ENCODE peak calls at places on chromosomes 5 and 9, in four cellular contexts. Z, L, D and S are unnamed samples.

GRCh38 chr9:982660-983240 is 6.3 kb downstream of the DMRT3 start:
- DNase-seq in L (no peak), D (no peak), Z (no peak), S (no peak)

GRCh38 chr9:95876595-95876994 is 1.1 kb downstream of the ERCC6L2 start:
- DNase-seq in Z (no peak), D (no peak), L (no peak), S (no peak)

GRCh38 chr9:77820293-77820954 is 172.3 kb upstream of the GNA14 start:
- DNase-seq in Z (peak), L (no peak), D (no peak), S (peak)

GRCh38 chr5:146291421-146292074 is 47.1 kb upstream of the POU4F3 start:
- DNase-seq in Z (peak), D (peak), L (no peak), S (peak)

GRCh38 chr9:2479056-2479565 is 142.5 kb upstream of the VLDLR start:
- DNase-seq in L (no peak), Z (no peak), D (no peak), S (no peak)

GRCh38 chr9:107896544-107896943 is 407.0 kb upstream of the KLF4 start:
- DNase-seq in D (no peak), L (no peak), Z (no peak), S (no peak)

GRCh38 chr9:124282442-124283231 is 24.9 kb downstream of the NEK6 start:
- DNase-seq in L (no peak), D (no peak), Z (peak), S (peak)

GRCh38 chr5:150317048-150318003 is 14.6 kb upstream of the ARSI start:
- DNase-seq in D (no peak), Z (peak), L (no peak), S (peak)

GRCh38 chr9:37414503-37414943 is 8.0 kb upstream of the GRHPR start:
- DNase-seq in D (peak), Z (no peak), L (no peak), S (no peak)

GRCh38 chr5:683619-684481 is 9.3 kb downstream of the TPPP start:
- DNase-seq in L (no peak), Z (no peak), D (no peak), S (no peak)

GRCh38 chr5:88669314-88669713 is 213.7 kb downstream of the MEF2C start:
- DNase-seq in D (no peak), Z (no peak), L (no peak), S (no peak)

GRCh38 chr9:96187108-96187695 is 114.8 kb downstream of the HSD17B3 start:
- DNase-seq in L (no peak), Z (no peak), D (peak), S (no peak)

GRCh38 chr9:91856419-91856818 is 93.6 kb downstream of the ROR2 start:
- DNase-seq in L (no peak), D (no peak), Z (no peak), S (no peak)

GRCh38 chr5:112329429-112330090 is 89.5 kb downstream of the EPB41L4A start:
- DNase-seq in Z (no peak), L (no peak), D (peak), S (no peak)

GRCh38 chr9:137784046-137784445 is 93.5 kb upstream of the CACNA1B start:
- DNase-seq in D (no peak), Z (peak), L (no peak), S (no peak)

GRCh38 chr9:75239176-75239575 is 150.9 kb downstream of the OSTF1 start:
- DNase-seq in Z (peak), D (no peak), L (no peak), S (peak)

GRCh38 chr9:113274474-113275146 is 762 bp downstream of the CDC26 start:
- DNase-seq in Z (peak), D (peak), L (no peak), S (peak)

GRCh38 chr5:140391732-140392131 is 9.9 kb upstream of the ANKHD1 start:
- DNase-seq in D (no peak), Z (no peak), L (no peak), S (no peak)

GRCh38 chr9:127572961-127573727 is 38.9 kb upstream of the STXBP1 start:
- DNase-seq in L (no peak), D (no peak), Z (peak), S (peak)

GRCh38 chr9:89349607-89350006 is 31.3 kb downstream of the SECISBP2 start:
- DNase-seq in L (no peak), D (no peak), Z (no peak), S (no peak)

GRCh38 chr9:4596165-4596922 is 65.8 kb upstream of the PLPP6 start:
- DNase-seq in L (peak), Z (peak), D (peak), S (no peak)

GRCh38 chr9:136747161-136748060 is 914 bp downstream of the LCN6 start:
- DNase-seq in D (no peak), L (no peak), Z (no peak), S (no peak)

GRCh38 chr9:126095546-126096190 is 231.0 kb upstream of the MVB12B start:
- DNase-seq in D (no peak), Z (no peak), L (no peak), S (no peak)

GRCh38 chr5:154482528-154483449 is 4.8 kb upstream of the HAND1 start:
- DNase-seq in D (peak), Z (no peak), L (no peak), S (no peak)

GRCh38 chr9:35847786-35848185 is 18.8 kb downstream of the TMEM8B start:
- DNase-seq in D (no peak), Z (peak), L (no peak), S (no peak)
- H3K4me3 ChIP-seq in D (no peak), Z (no peak), L (no peak), S (no peak)

GRCh38 chr9:70406446-70406862 is 8.0 kb downstream of the KLF9 start:
- DNase-seq in D (peak), Z (peak), L (no peak), S (peak)
- H3K4me3 ChIP-seq in D (no peak), Z (no peak), L (peak), S (peak)

GRCh38 chr9:100206899-100207298 is 107.9 kb downstream of the INVS start:
- DNase-seq in L (no peak), Z (no peak), D (no peak), S (peak)
- H3K4me3 ChIP-seq in L (no peak), Z (no peak), D (no peak), S (no peak)

GRCh38 chr5:91016322-91016721 is 366.8 kb downstream of the ARRDC3 start:
- DNase-seq in D (no peak), Z (no peak), L (no peak), S (no peak)
- H3K4me3 ChIP-seq in D (no peak), Z (no peak), L (no peak), S (no peak)